ENCODE peak calls at places on chromosomes 11 and 22, in six cellular contexts. One of them, this sample, is unnamed.

GRCh38 chr11:66181632-66182345 is 86.7 kb upstream of the RAB1B start:
- DNase-seq in CD4-positive, CD25-positive, alpha-beta regulatory T cell: no peak
- DNase-seq in nephron progenitor cell: no peak
- DNase-seq in activated naive CD8-positive, alpha-beta T cell treated with anti-CD3 and anti-CD28 coated beads, Interleukin-2, amount 50 U/mL, for 24 hours: no peak
- DNase-seq in heart right ventricle: no peak
- DNase-seq in HFFc6: no peak
- DNase-seq in this sample: no peak

GRCh38 chr11:83725718-83726117 is 439.6 kb upstream of the CCDC90B start:
- DNase-seq in activated naive CD8-positive, alpha-beta T cell treated with anti-CD3 and anti-CD28 coated beads, Interleukin-2, amount 50 U/mL, for 24 hours: no peak
- DNase-seq in HFFc6: no peak
- DNase-seq in heart right ventricle: no peak
- DNase-seq in CD4-positive, CD25-positive, alpha-beta regulatory T cell: no peak
- DNase-seq in nephron progenitor cell: no peak
- DNase-seq in this sample: no peak

GRCh38 chr11:2436013-2436520 is 8.2 kb downstream of the TRPM5 start:
- DNase-seq in HFFc6: no peak
- DNase-seq in activated naive CD8-positive, alpha-beta T cell treated with anti-CD3 and anti-CD28 coated beads, Interleukin-2, amount 50 U/mL, for 24 hours: no peak
- DNase-seq in nephron progenitor cell: no peak
- DNase-seq in CD4-positive, CD25-positive, alpha-beta regulatory T cell: no peak
- DNase-seq in heart right ventricle: no peak
- DNase-seq in this sample: no peak

GRCh38 chr22:43740587-43741270 is 71.4 kb downstream of the EFCAB6 start:
- DNase-seq in activated naive CD8-positive, alpha-beta T cell treated with anti-CD3 and anti-CD28 coated beads, Interleukin-2, amount 50 U/mL, for 24 hours: no peak
- DNase-seq in heart right ventricle: no peak
- DNase-seq in HFFc6: no peak
- DNase-seq in CD4-positive, CD25-positive, alpha-beta regulatory T cell: no peak
- DNase-seq in nephron progenitor cell: no peak
- DNase-seq in this sample: no peak

GRCh38 chr11:11476499-11476898 is 123.4 kb upstream of the CSNK2A3 start:
- DNase-seq in activated naive CD8-positive, alpha-beta T cell treated with anti-CD3 and anti-CD28 coated beads, Interleukin-2, amount 50 U/mL, for 24 hours: no peak
- DNase-seq in CD4-positive, CD25-positive, alpha-beta regulatory T cell: no peak
- DNase-seq in HFFc6: no peak
- DNase-seq in heart right ventricle: no peak
- DNase-seq in nephron progenitor cell: no peak
- DNase-seq in this sample: no peak

GRCh38 chr11:3058753-3059664 is 1.8 kb upstream of the CARS1 start:
- DNase-seq in heart right ventricle: no peak
- DNase-seq in HFFc6: peak; percentile 88
- DNase-seq in nephron progenitor cell: no peak
- DNase-seq in CD4-positive, CD25-positive, alpha-beta regulatory T cell: no peak
- DNase-seq in activated naive CD8-positive, alpha-beta T cell treated with anti-CD3 and anti-CD28 coated beads, Interleukin-2, amount 50 U/mL, for 24 hours: no peak
- DNase-seq in this sample: no peak

GRCh38 chr11:101617735-101618332 is 34.0 kb upstream of the TRPC6 start:
- DNase-seq in nephron progenitor cell: peak; percentile 33
- DNase-seq in activated naive CD8-positive, alpha-beta T cell treated with anti-CD3 and anti-CD28 coated beads, Interleukin-2, amount 50 U/mL, for 24 hours: no peak
- DNase-seq in heart right ventricle: no peak
- DNase-seq in HFFc6: no peak
- DNase-seq in CD4-positive, CD25-positive, alpha-beta regulatory T cell: no peak
- DNase-seq in this sample: no peak

GRCh38 chr11:69908511-69909220 is 89.5 kb upstream of the FGF3 start:
- DNase-seq in HFFc6: no peak
- DNase-seq in CD4-positive, CD25-positive, alpha-beta regulatory T cell: no peak
- DNase-seq in heart right ventricle: no peak
- DNase-seq in activated naive CD8-positive, alpha-beta T cell treated with anti-CD3 and anti-CD28 coated beads, Interleukin-2, amount 50 U/mL, for 24 hours: no peak
- DNase-seq in nephron progenitor cell: no peak
- DNase-seq in this sample: no peak

GRCh38 chr22:23128269-23129108 is 13.3 kb downstream of the RSPH14 start:
- DNase-seq in heart right ventricle: peak; percentile 57
- DNase-seq in HFFc6: peak; percentile 71
- DNase-seq in CD4-positive, CD25-positive, alpha-beta regulatory T cell: peak; percentile 62
- DNase-seq in nephron progenitor cell: peak; percentile 88
- DNase-seq in activated naive CD8-positive, alpha-beta T cell treated with anti-CD3 and anti-CD28 coated beads, Interleukin-2, amount 50 U/mL, for 24 hours: peak; percentile 80
- DNase-seq in this sample: peak; percentile 86

GRCh38 chr11:14499178-14499559 is 442 bp downstream of the COPB1 start:
- DNase-seq in HFFc6: no peak
- DNase-seq in nephron progenitor cell: peak; percentile 57
- DNase-seq in heart right ventricle: no peak
- DNase-seq in activated naive CD8-positive, alpha-beta T cell treated with anti-CD3 and anti-CD28 coated beads, Interleukin-2, amount 50 U/mL, for 24 hours: peak; percentile 41
- DNase-seq in CD4-positive, CD25-positive, alpha-beta regulatory T cell: no peak
- DNase-seq in this sample: peak; percentile 17

GRCh38 chr11:109000531-109000930 is 335.7 kb downstream of the DDX10 start:
- DNase-seq in nephron progenitor cell: no peak
- DNase-seq in heart right ventricle: no peak
- DNase-seq in activated naive CD8-positive, alpha-beta T cell treated with anti-CD3 and anti-CD28 coated beads, Interleukin-2, amount 50 U/mL, for 24 hours: no peak
- DNase-seq in HFFc6: no peak
- DNase-seq in CD4-positive, CD25-positive, alpha-beta regulatory T cell: no peak
- DNase-seq in this sample: no peak

GRCh38 chr11:62144641-62145255 is 20.9 kb downstream of the INCENP start:
- DNase-seq in nephron progenitor cell: no peak
- DNase-seq in heart right ventricle: no peak
- DNase-seq in activated naive CD8-positive, alpha-beta T cell treated with anti-CD3 and anti-CD28 coated beads, Interleukin-2, amount 50 U/mL, for 24 hours: no peak
- DNase-seq in HFFc6: no peak
- DNase-seq in CD4-positive, CD25-positive, alpha-beta regulatory T cell: no peak
- DNase-seq in this sample: no peak

GRCh38 chr11:1912314-1912878 is 7.1 kb upstream of the TNNT3 start:
- DNase-seq in HFFc6: no peak
- DNase-seq in nephron progenitor cell: no peak
- DNase-seq in heart right ventricle: no peak
- DNase-seq in CD4-positive, CD25-positive, alpha-beta regulatory T cell: no peak
- DNase-seq in activated naive CD8-positive, alpha-beta T cell treated with anti-CD3 and anti-CD28 coated beads, Interleukin-2, amount 50 U/mL, for 24 hours: no peak
- DNase-seq in this sample: no peak

GRCh38 chr11:130623909-130624668 is 175.6 kb downstream of the ADAMTS15 start:
- DNase-seq in activated naive CD8-positive, alpha-beta T cell treated with anti-CD3 and anti-CD28 coated beads, Interleukin-2, amount 50 U/mL, for 24 hours: no peak
- DNase-seq in heart right ventricle: no peak
- DNase-seq in HFFc6: no peak
- DNase-seq in nephron progenitor cell: no peak
- DNase-seq in CD4-positive, CD25-positive, alpha-beta regulatory T cell: no peak
- DNase-seq in this sample: no peak

GRCh38 chr11:66157182-66157864 is 87.3 kb downstream of the PACS1 start:
- DNase-seq in nephron progenitor cell: no peak
- DNase-seq in activated naive CD8-positive, alpha-beta T cell treated with anti-CD3 and anti-CD28 coated beads, Interleukin-2, amount 50 U/mL, for 24 hours: no peak
- DNase-seq in HFFc6: peak; percentile 5
- DNase-seq in CD4-positive, CD25-positive, alpha-beta regulatory T cell: no peak
- DNase-seq in heart right ventricle: no peak
- DNase-seq in this sample: no peak

GRCh38 chr11:116973270-116973669 is 125.0 kb downstream of the SIK3 start:
- DNase-seq in activated naive CD8-positive, alpha-beta T cell treated with anti-CD3 and anti-CD28 coated beads, Interleukin-2, amount 50 U/mL, for 24 hours: no peak
- DNase-seq in HFFc6: no peak
- DNase-seq in heart right ventricle: no peak
- DNase-seq in nephron progenitor cell: no peak
- DNase-seq in CD4-positive, CD25-positive, alpha-beta regulatory T cell: no peak
- DNase-seq in this sample: no peak

GRCh38 chr11:128928400-128928799 is 14.3 kb downstream of the TP53AIP1 start:
- DNase-seq in CD4-positive, CD25-positive, alpha-beta regulatory T cell: peak; percentile 13
- DNase-seq in activated naive CD8-positive, alpha-beta T cell treated with anti-CD3 and anti-CD28 coated beads, Interleukin-2, amount 50 U/mL, for 24 hours: no peak
- DNase-seq in HFFc6: no peak
- DNase-seq in heart right ventricle: no peak
- DNase-seq in nephron progenitor cell: no peak
- DNase-seq in this sample: no peak

GRCh38 chr22:44701824-44702478 is at the start of gene PRR5:
- DNase-seq in heart right ventricle: peak; percentile 78
- DNase-seq in HFFc6: peak; percentile 59
- DNase-seq in activated naive CD8-positive, alpha-beta T cell treated with anti-CD3 and anti-CD28 coated beads, Interleukin-2, amount 50 U/mL, for 24 hours: peak; percentile 79
- DNase-seq in CD4-positive, CD25-positive, alpha-beta regulatory T cell: peak; percentile 85
- DNase-seq in nephron progenitor cell: peak; percentile 82
- DNase-seq in this sample: peak; percentile 87

GRCh38 chr22:29022101-29022817 is 39.4 kb downstream of the C22orf31 start:
- DNase-seq in CD4-positive, CD25-positive, alpha-beta regulatory T cell: no peak
- DNase-seq in HFFc6: no peak
- DNase-seq in heart right ventricle: no peak
- DNase-seq in activated naive CD8-positive, alpha-beta T cell treated with anti-CD3 and anti-CD28 coated beads, Interleukin-2, amount 50 U/mL, for 24 hours: no peak
- DNase-seq in nephron progenitor cell: no peak
- DNase-seq in this sample: no peak

GRCh38 chr11:32118025-32118974 is 27.4 kb downstream of the RCN1 start:
- DNase-seq in nephron progenitor cell: no peak
- DNase-seq in activated naive CD8-positive, alpha-beta T cell treated with anti-CD3 and anti-CD28 coated beads, Interleukin-2, amount 50 U/mL, for 24 hours: no peak
- DNase-seq in heart right ventricle: no peak
- DNase-seq in CD4-positive, CD25-positive, alpha-beta regulatory T cell: no peak
- DNase-seq in HFFc6: peak; percentile 64
- DNase-seq in this sample: no peak

GRCh38 chr22:21044931-21045584 is 688 bp upstream of the LRRC74B start:
- DNase-seq in HFFc6: peak; percentile 64
- DNase-seq in activated naive CD8-positive, alpha-beta T cell treated with anti-CD3 and anti-CD28 coated beads, Interleukin-2, amount 50 U/mL, for 24 hours: no peak
- DNase-seq in heart right ventricle: no peak
- DNase-seq in CD4-positive, CD25-positive, alpha-beta regulatory T cell: no peak
- DNase-seq in nephron progenitor cell: peak; percentile 24
- DNase-seq in this sample: peak; percentile 89

GRCh38 chr22:38578505-38578904 is 8.5 kb upstream of the DMC1 start:
- DNase-seq in heart right ventricle: no peak
- DNase-seq in nephron progenitor cell: no peak
- DNase-seq in CD4-positive, CD25-positive, alpha-beta regulatory T cell: no peak
- DNase-seq in HFFc6: no peak
- DNase-seq in activated naive CD8-positive, alpha-beta T cell treated with anti-CD3 and anti-CD28 coated beads, Interleukin-2, amount 50 U/mL, for 24 hours: no peak
- DNase-seq in this sample: no peak

GRCh38 chr11:10317776-10318526 is 13.1 kb downstream of the ADM start:
- DNase-seq in CD4-positive, CD25-positive, alpha-beta regulatory T cell: no peak
- DNase-seq in activated naive CD8-positive, alpha-beta T cell treated with anti-CD3 and anti-CD28 coated beads, Interleukin-2, amount 50 U/mL, for 24 hours: peak; percentile 27
- DNase-seq in HFFc6: no peak
- DNase-seq in nephron progenitor cell: no peak
- DNase-seq in heart right ventricle: no peak
- DNase-seq in this sample: no peak

GRCh38 chr22:40345801-40346177 is 511 bp upstream of the ADSL start:
- DNase-seq in nephron progenitor cell: peak; percentile 46
- DNase-seq in heart right ventricle: peak; percentile 29
- DNase-seq in CD4-positive, CD25-positive, alpha-beta regulatory T cell: peak; percentile 57
- DNase-seq in activated naive CD8-positive, alpha-beta T cell treated with anti-CD3 and anti-CD28 coated beads, Interleukin-2, amount 50 U/mL, for 24 hours: peak; percentile 57
- DNase-seq in HFFc6: peak; percentile 11
- DNase-seq in this sample: peak; percentile 60

GRCh38 chr11:96207459-96208449 is 135.2 kb downstream of the MAML2 start:
- DNase-seq in activated naive CD8-positive, alpha-beta T cell treated with anti-CD3 and anti-CD28 coated beads, Interleukin-2, amount 50 U/mL, for 24 hours: no peak
- DNase-seq in heart right ventricle: no peak
- DNase-seq in CD4-positive, CD25-positive, alpha-beta regulatory T cell: peak; percentile 55
- DNase-seq in HFFc6: peak; percentile 43
- DNase-seq in nephron progenitor cell: no peak
- DNase-seq in this sample: peak; percentile 27

GRCh38 chr11:77044886-77045285 is 10.7 kb downstream of the B3GNT6 start:
- DNase-seq in heart right ventricle: no peak
- DNase-seq in HFFc6: no peak
- DNase-seq in activated naive CD8-positive, alpha-beta T cell treated with anti-CD3 and anti-CD28 coated beads, Interleukin-2, amount 50 U/mL, for 24 hours: no peak
- DNase-seq in CD4-positive, CD25-positive, alpha-beta regulatory T cell: no peak
- DNase-seq in nephron progenitor cell: no peak
- DNase-seq in this sample: no peak

GRCh38 chr22:49370841-49371301 is 456.8 kb downstream of the BRD1 start:
- DNase-seq in HFFc6: no peak
- DNase-seq in activated naive CD8-positive, alpha-beta T cell treated with anti-CD3 and anti-CD28 coated beads, Interleukin-2, amount 50 U/mL, for 24 hours: no peak
- DNase-seq in CD4-positive, CD25-positive, alpha-beta regulatory T cell: no peak
- DNase-seq in nephron progenitor cell: no peak
- DNase-seq in heart right ventricle: no peak
- DNase-seq in this sample: no peak

GRCh38 chr11:45145421-45146071 is 893 bp upstream of the PRDM11 start:
- DNase-seq in heart right ventricle: no peak
- DNase-seq in nephron progenitor cell: peak; percentile 39
- DNase-seq in CD4-positive, CD25-positive, alpha-beta regulatory T cell: no peak
- DNase-seq in HFFc6: no peak
- DNase-seq in activated naive CD8-positive, alpha-beta T cell treated with anti-CD3 and anti-CD28 coated beads, Interleukin-2, amount 50 U/mL, for 24 hours: no peak
- DNase-seq in this sample: no peak

GRCh38 chr11:133579165-133580031 is 47.1 kb upstream of the OPCML start:
- DNase-seq in HFFc6: no peak
- DNase-seq in CD4-positive, CD25-positive, alpha-beta regulatory T cell: no peak
- DNase-seq in nephron progenitor cell: peak; percentile 38
- DNase-seq in heart right ventricle: no peak
- DNase-seq in activated naive CD8-positive, alpha-beta T cell treated with anti-CD3 and anti-CD28 coated beads, Interleukin-2, amount 50 U/mL, for 24 hours: no peak
- DNase-seq in this sample: peak; percentile 39

GRCh38 chr22:30940655-30941362 is 27.8 kb downstream of the MORC2 start:
- DNase-seq in activated naive CD8-positive, alpha-beta T cell treated with anti-CD3 and anti-CD28 coated beads, Interleukin-2, amount 50 U/mL, for 24 hours: no peak
- DNase-seq in HFFc6: no peak
- DNase-seq in heart right ventricle: no peak
- DNase-seq in nephron progenitor cell: no peak
- DNase-seq in CD4-positive, CD25-positive, alpha-beta regulatory T cell: peak; percentile 61
- DNase-seq in this sample: no peak

GRCh38 chr11:114173836-114174235 is 114.3 kb downstream of the ZBTB16 start:
- DNase-seq in nephron progenitor cell: no peak
- DNase-seq in CD4-positive, CD25-positive, alpha-beta regulatory T cell: no peak
- DNase-seq in heart right ventricle: no peak
- DNase-seq in HFFc6: no peak
- DNase-seq in activated naive CD8-positive, alpha-beta T cell treated with anti-CD3 and anti-CD28 coated beads, Interleukin-2, amount 50 U/mL, for 24 hours: no peak
- DNase-seq in this sample: no peak

GRCh38 chr11:121415861-121416260 is 36.3 kb upstream of the SORL1 start:
- DNase-seq in HFFc6: no peak
- DNase-seq in activated naive CD8-positive, alpha-beta T cell treated with anti-CD3 and anti-CD28 coated beads, Interleukin-2, amount 50 U/mL, for 24 hours: no peak
- DNase-seq in heart right ventricle: no peak
- DNase-seq in nephron progenitor cell: no peak
- DNase-seq in CD4-positive, CD25-positive, alpha-beta regulatory T cell: no peak
- DNase-seq in this sample: no peak

GRCh38 chr11:9815486-9816136 is 151.7 kb downstream of the SWAP70 start:
- DNase-seq in activated naive CD8-positive, alpha-beta T cell treated with anti-CD3 and anti-CD28 coated beads, Interleukin-2, amount 50 U/mL, for 24 hours: no peak
- DNase-seq in HFFc6: peak; percentile 72
- DNase-seq in heart right ventricle: no peak
- DNase-seq in nephron progenitor cell: no peak
- DNase-seq in CD4-positive, CD25-positive, alpha-beta regulatory T cell: no peak
- DNase-seq in this sample: no peak

GRCh38 chr11:129191649-129192048 is 476 bp downstream of the ARHGAP32 start:
- DNase-seq in activated naive CD8-positive, alpha-beta T cell treated with anti-CD3 and anti-CD28 coated beads, Interleukin-2, amount 50 U/mL, for 24 hours: no peak
- DNase-seq in nephron progenitor cell: no peak
- DNase-seq in HFFc6: no peak
- DNase-seq in heart right ventricle: no peak
- DNase-seq in CD4-positive, CD25-positive, alpha-beta regulatory T cell: no peak
- DNase-seq in this sample: no peak

GRCh38 chr11:129894281-129895125 is 875 bp downstream of the NFRKB start:
- DNase-seq in heart right ventricle: no peak
- DNase-seq in nephron progenitor cell: no peak
- DNase-seq in activated naive CD8-positive, alpha-beta T cell treated with anti-CD3 and anti-CD28 coated beads, Interleukin-2, amount 50 U/mL, for 24 hours: peak; percentile 7
- DNase-seq in HFFc6: peak; percentile 4
- DNase-seq in CD4-positive, CD25-positive, alpha-beta regulatory T cell: peak; percentile 4
- DNase-seq in this sample: no peak

GRCh38 chr11:113419426-113420003 is 31.9 kb downstream of the ANKK1 start:
- DNase-seq in nephron progenitor cell: no peak
- DNase-seq in activated naive CD8-positive, alpha-beta T cell treated with anti-CD3 and anti-CD28 coated beads, Interleukin-2, amount 50 U/mL, for 24 hours: no peak
- DNase-seq in heart right ventricle: no peak
- DNase-seq in HFFc6: no peak
- DNase-seq in CD4-positive, CD25-positive, alpha-beta regulatory T cell: no peak
- DNase-seq in this sample: no peak